ENCODE peak calls at places on chromosome 22, in seven cellular contexts. K, E, O, H, D, I and Y are unnamed samples.

GRCh38 chr22:47304854-47305253 is 542.4 kb downstream of the TBC1D22A start:
- DNase-seq in K (no peak), O (peak), E (no peak), I (no peak), H (no peak), D (no peak), Y (no peak)

GRCh38 chr22:29737251-29738117 is 17.7 kb downstream of the CABP7 start:
- DNase-seq in E (no peak), O (no peak), K (no peak), D (no peak), I (no peak), H (no peak), Y (no peak)

GRCh38 chr22:32880061-32880460 is 78.6 kb downstream of the TIMP3 start:
- DNase-seq in I (no peak), K (no peak), D (no peak), E (no peak), O (no peak), H (no peak), Y (no peak)

GRCh38 chr22:34160117-34160758 is 240.0 kb upstream of the LARGE1 start:
- DNase-seq in I (no peak), H (no peak), D (no peak), K (peak), E (no peak), O (no peak), Y (no peak)

GRCh38 chr22:44410396-44411056 is 87.5 kb downstream of the RTL6 start:
- DNase-seq in D (no peak), H (peak), O (no peak), I (no peak), E (no peak), K (no peak), Y (no peak)

GRCh38 chr22:25482868-25483639 is 81.4 kb upstream of the GRK3 start:
- DNase-seq in D (no peak), H (no peak), K (no peak), I (no peak), E (no peak), O (peak), Y (no peak)

GRCh38 chr22:19757140-19757984 is 3.2 kb upstream of the TBX1 start:
- DNase-seq in E (no peak), H (no peak), I (peak), D (no peak), K (peak), O (no peak), Y (no peak)

GRCh38 chr22:44775862-44776261 is 23.5 kb downstream of the ARHGAP8 start:
- DNase-seq in K (no peak), D (no peak), O (no peak), H (no peak), E (no peak), I (no peak), Y (no peak)

GRCh38 chr22:19167106-19167869 is 11.2 kb downstream of the SLC25A1 start:
- DNase-seq in H (no peak), O (no peak), D (no peak), E (no peak), K (no peak), I (no peak), Y (no peak)

GRCh38 chr22:27715078-27715477 is 86.5 kb downstream of the MN1 start:
- DNase-seq in O (no peak), H (no peak), I (no peak), E (no peak), K (no peak), D (no peak), Y (no peak)

GRCh38 chr22:30822216-30823014 is 127.7 kb downstream of the OSBP2 start:
- DNase-seq in O (peak), E (no peak), I (no peak), D (no peak), K (peak), H (no peak), Y (no peak)

GRCh38 chr22:29146771-29147170 is 58.9 kb upstream of the EMID1 start:
- DNase-seq in D (no peak), H (peak), K (no peak), E (no peak), O (peak), I (no peak), Y (no peak)

GRCh38 chr22:27877501-27877900 is 41.6 kb downstream of the PITPNB start:
- DNase-seq in O (no peak), H (no peak), I (no peak), E (no peak), K (no peak), D (no peak), Y (no peak)

GRCh38 chr22:38798496-38798895 is 4.6 kb upstream of the DNAL4 start:
- DNase-seq in H (peak), O (no peak), D (no peak), E (no peak), I (no peak), K (no peak), Y (no peak)

GRCh38 chr22:38799265-38800002 is 5.5 kb upstream of the DNAL4 start:
- DNase-seq in I (no peak), E (no peak), D (no peak), O (no peak), K (no peak), H (peak), Y (no peak)

GRCh38 chr22:38802671-38803121 is 8.8 kb upstream of the DNAL4 start:
- DNase-seq in D (no peak), O (no peak), K (peak), H (peak), I (peak), E (no peak), Y (peak)
- TF ChIP-seq POLR2AphosphoS5 in D (no peak), O (no peak), K (no peak), H (no peak), I (no peak), E (no peak), Y (peak)

DNA sequence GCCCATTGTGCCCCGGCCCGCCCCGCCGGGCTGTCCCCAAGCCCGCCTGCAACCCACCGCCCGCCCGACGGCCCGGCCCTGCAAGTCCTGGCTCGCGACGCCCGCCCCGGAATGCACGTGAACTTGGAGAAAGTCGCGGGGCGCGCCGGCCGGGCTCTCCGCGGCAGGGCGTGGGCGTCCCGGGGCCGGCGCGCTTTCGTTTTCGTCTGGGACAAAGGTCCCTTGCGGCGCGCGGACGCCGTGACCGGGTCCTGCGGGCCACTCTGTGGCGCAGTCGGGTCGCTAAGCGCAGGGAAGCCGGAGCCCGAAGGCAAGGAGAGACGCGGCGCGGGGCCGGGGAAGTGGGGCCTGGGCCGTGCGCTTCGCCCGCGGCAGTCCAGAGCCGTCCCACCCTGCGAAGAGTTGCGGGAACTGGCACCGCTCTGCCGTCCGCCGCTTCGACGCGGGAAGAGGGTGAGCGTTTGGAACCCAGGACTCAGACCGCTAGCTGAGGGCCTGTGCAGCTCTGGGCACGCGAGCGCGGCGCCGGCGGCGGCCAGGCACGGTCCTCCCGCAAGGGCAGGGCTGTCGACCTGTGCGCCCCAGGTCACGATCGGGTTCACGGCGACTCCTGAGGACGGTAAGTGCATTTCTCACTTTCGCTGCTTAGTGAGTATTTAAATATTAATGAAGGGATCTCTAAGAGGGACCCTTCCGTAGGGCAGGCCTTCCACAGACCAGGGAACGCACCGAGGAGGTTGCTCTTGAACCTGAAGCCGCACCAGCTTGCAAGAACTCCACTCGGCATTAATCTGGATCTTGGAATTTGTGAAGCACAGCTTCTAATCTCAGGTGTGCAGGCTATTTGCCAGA is 78.1 kb upstream of the PPARA start:
- DNase-seq in I (peak), D (no peak), H (peak), O (peak), E (peak), K (peak), Y (no peak)
- H3K4me3 ChIP-seq in I (peak), D (peak), H (peak), O (peak), E (peak), K (peak), Y (peak)

GRCh38 chr22:36068776-36069344 is 40.2 kb upstream of the RBFOX2 start:
- DNase-seq in H (no peak), O (no peak), E (no peak), D (no peak), I (no peak), K (no peak), Y (no peak)

GRCh38 chr22:36067237-36067558 is 38.6 kb upstream of the RBFOX2 start:
- DNase-seq in I (no peak), D (no peak), E (no peak), O (no peak), K (no peak), H (no peak), Y (no peak)

GRCh38 chr22:36064358-36064757 is 35.7 kb upstream of the RBFOX2 start:
- DNase-seq in E (no peak), K (no peak), D (no peak), H (no peak), O (no peak), I (no peak), Y (no peak)

GRCh38 chr22:36065462-36065774 is 36.8 kb upstream of the RBFOX2 start:
- DNase-seq in H (no peak), D (no peak), I (no peak), K (no peak), E (no peak), O (no peak), Y (no peak)

DNA sequence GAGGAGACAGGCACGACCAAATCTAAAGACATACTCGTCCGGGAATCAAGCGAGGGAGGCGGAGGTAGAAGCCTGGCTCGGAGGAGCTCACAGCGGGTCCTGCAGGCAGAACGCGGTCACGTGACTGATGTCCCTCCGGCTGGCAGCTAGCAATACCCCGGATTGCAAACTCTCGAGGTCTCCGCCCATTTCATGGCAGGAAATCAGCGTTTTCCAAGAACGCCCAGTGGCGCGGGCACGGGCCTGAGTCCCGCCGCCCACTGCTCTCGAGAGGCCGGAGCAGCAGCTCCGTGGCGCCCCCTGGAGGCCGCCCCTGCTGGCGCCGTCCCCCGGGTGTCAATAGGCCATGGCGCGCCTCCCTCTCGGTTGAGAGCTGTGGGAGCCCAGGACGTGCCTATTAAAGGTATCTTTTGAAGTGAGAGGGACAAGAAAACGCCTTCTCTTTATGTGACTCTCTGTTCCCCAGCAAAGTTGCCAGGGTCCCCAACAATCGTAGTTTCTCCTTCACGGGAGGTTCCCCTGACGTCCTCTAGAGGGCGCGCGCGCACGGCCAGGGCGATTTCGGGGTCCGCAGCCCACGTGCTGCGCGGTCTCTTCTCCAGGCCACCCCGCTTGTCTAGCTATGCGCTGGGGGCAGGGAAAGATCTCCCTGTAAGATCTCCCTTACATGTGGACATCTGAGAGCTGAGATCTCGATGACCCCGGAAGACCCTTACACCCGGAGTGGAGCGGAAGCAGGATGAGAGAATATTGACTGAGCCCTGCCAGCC is 37.3 kb upstream of the RBFOX2 start:
- DNase-seq in D (peak), E (peak), I (peak), K (peak), O (peak), H (peak), Y (peak)
- TF ChIP-seq POLR2AphosphoS5 in D (no peak), E (peak), I (no peak), K (peak), O (peak), H (peak), Y (no peak)

GRCh38 chr22:50191041-50191740 is 5.5 kb downstream of the TRABD start:
- DNase-seq in E (no peak), O (no peak), K (no peak), H (no peak), I (peak), D (peak), Y (no peak)

GRCh38 chr22:50189184-50189848 is 3.6 kb downstream of the TRABD start:
- DNase-seq in H (no peak), E (no peak), I (peak), K (no peak), O (no peak), D (no peak), Y (no peak)

GRCh38 chr22:50190182-50190951 is 4.7 kb downstream of the TRABD start:
- DNase-seq in H (peak), I (peak), D (peak), E (peak), K (peak), O (peak), Y (no peak)

GRCh38 chr22:50188356-50188755 is 2.6 kb downstream of the TRABD start:
- DNase-seq in O (no peak), H (no peak), I (no peak), E (no peak), K (no peak), D (no peak), Y (no peak)

DNA sequence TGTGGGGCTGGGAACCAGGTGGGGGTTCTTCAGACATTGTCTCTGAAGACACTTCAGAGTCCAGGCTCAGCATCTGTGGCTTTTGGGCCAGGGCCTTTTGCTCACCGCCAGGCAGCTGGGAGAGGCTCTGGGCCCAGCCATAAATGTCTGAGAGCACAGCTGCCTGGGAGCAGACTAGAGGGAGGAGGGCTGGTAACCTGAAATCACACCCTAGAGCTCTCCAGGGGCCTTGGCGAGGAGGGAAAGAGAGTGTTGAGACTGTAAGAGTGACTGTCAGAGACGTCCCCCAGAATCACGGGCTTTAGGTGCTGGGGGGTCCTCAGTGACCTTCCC is 4.1 kb downstream of the TRABD start:
- DNase-seq in O (no peak), K (no peak), H (no peak), E (no peak), I (peak), D (no peak), Y (no peak)
- H3K4me3 ChIP-seq in O (peak), K (peak), H (peak), E (no peak), I (peak), D (peak), Y (no peak)

GRCh38 chr22:17612057-17612456 is 16.5 kb downstream of the ATP6V1E1 start:
- DNase-seq in I (no peak), D (no peak), O (no peak), E (no peak), H (no peak), K (no peak), Y (no peak)

GRCh38 chr22:17613280-17613679 is 15.3 kb downstream of the ATP6V1E1 start:
- DNase-seq in O (no peak), D (no peak), I (no peak), E (no peak), K (no peak), H (no peak), Y (no peak)

GRCh38 chr22:17606472-17606871 is 22.1 kb downstream of the ATP6V1E1 start:
- DNase-seq in I (no peak), H (peak), D (no peak), E (no peak), O (no peak), K (no peak), Y (peak)

DNA sequence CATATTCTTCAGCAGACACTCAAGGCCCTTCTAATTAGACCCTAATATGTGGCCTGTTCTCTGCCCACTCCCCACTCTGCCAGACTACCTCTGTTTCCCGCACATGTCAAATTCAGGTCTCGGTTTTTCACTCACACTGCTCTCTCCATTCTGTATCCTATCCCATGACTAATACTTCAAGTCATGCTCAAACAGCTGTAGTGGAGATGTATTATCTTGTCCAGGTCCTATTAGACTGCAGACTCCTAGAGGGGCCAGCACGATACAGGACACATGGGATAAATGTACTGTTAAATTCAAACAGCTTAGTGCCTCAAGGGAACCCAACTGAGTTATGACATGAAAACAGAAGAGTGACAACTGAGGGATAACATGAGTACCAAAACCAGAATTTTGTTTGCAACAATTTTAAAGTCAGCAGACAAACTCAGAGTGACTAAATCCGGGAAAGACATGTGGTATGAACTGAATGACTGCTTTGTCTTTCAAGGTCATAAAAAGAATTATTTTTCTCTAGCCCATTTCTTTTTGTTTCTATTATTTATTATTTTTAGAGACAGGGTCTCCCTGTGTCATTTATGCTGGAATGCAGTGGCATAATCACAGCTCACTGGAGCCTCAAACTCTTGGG is 20.5 kb downstream of the ATP6V1E1 start:
- DNase-seq in I (no peak), K (no peak), D (no peak), H (no peak), O (no peak), E (no peak), Y (no peak)
- TF ChIP-seq POLR2AphosphoS5 in I (no peak), K (no peak), D (no peak), H (no peak), O (no peak), E (no peak), Y (no peak)

GRCh38 chr22:45976351-45977002 is 485 bp downstream of the WNT7B start:
- DNase-seq in O (no peak), K (peak), D (no peak), H (no peak), I (no peak), E (no peak), Y (no peak)
- H3K4me3 ChIP-seq in O (peak), K (peak), D (peak), H (no peak), I (peak), E (no peak), Y (peak)

GRCh38 chr22:43183496-43184263 is 3.3 kb downstream of the TTLL12 start:
- DNase-seq in I (no peak), K (no peak), D (peak), E (peak), O (no peak), H (no peak), Y (no peak)
- TF ChIP-seq POLR2AphosphoS5 in I (no peak), K (no peak), D (no peak), E (no peak), O (no peak), H (no peak), Y (no peak)

DNA sequence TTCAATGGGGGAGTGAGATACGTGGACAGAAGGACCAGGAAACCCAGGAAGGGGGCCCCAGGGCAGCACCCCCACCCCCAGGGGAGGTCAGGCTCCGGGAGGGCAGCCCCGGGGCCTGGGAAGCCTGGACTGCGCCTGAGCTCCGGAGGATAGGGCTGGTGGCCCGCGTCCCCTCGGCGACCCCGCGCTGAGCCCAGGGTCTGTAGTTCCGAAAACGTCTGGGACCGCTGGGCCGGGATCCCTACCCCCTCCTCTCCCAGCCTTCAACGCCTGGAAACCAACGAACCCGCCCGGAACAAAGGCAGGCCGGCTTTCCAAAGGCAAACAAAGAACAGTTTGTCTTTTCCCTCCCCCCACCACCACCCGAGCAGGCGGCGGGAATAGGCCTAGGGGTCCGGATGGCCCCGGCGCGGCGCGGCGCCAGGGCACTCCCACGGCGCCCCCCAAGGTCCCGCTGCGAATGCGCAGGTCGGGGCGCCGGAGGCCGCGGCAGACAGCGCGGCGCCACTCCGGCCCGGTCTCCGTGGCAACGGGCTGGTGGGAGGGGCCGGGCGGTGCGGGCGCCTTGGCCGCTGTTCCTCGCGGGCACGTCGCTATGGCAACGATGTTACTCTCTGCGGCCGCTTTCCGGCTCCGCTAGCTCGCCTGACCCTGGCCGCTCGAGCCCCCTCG is 58.5 kb downstream of the IGLL1 start:
- DNase-seq in E (peak), O (peak), I (peak), K (peak), D (peak), H (peak), Y (no peak)
- H3K4me3 ChIP-seq in E (no peak), O (peak), I (peak), K (peak), D (peak), H (peak), Y (peak)